ENCODE peak calls at places on chromosomes 2 and 18, in six cellular contexts. One of them, this sample, is unnamed.

GRCh38 chr2:195898505-195898904 is 170.1 kb downstream of the DNAH7 start:
- DNase-seq in heart left ventricle: peak; percentile 66
- DNase-seq in cardiac muscle cell: peak; percentile 68
- DNase-seq in PC-9: no peak
- DNase-seq in A673: peak; percentile 92
- DNase-seq in aorta: peak; percentile 77
- DNase-seq in this sample: peak; percentile 57

GRCh38 chr2:20584637-20585321 is 66.1 kb downstream of the HS1BP3 start:
- DNase-seq in heart left ventricle: no peak
- DNase-seq in cardiac muscle cell: peak; percentile 84
- DNase-seq in PC-9: peak; percentile 95
- DNase-seq in A673: peak; percentile 80
- DNase-seq in aorta: peak; percentile 47
- DNase-seq in this sample: peak; percentile 50

GRCh38 chr2:232235716-232236115 is 142.8 kb upstream of the ALPP start:
- DNase-seq in heart left ventricle: no peak
- DNase-seq in cardiac muscle cell: peak; percentile 23
- DNase-seq in PC-9: no peak
- DNase-seq in A673: no peak
- DNase-seq in aorta: no peak
- DNase-seq in this sample: no peak

GRCh38 chr18:55406374-55407045 is 181.5 kb downstream of the TCF4 start:
- DNase-seq in heart left ventricle: no peak
- DNase-seq in cardiac muscle cell: no peak
- DNase-seq in PC-9: no peak
- DNase-seq in A673: no peak
- DNase-seq in aorta: no peak
- DNase-seq in this sample: no peak

GRCh38 chr2:6917071-6917760 is at the start of gene RNF144A:
- DNase-seq in heart left ventricle: peak; percentile 70
- DNase-seq in cardiac muscle cell: peak; percentile 84
- DNase-seq in PC-9: no peak
- DNase-seq in A673: peak; percentile 81
- DNase-seq in aorta: peak; percentile 87
- DNase-seq in this sample: peak; percentile 51

GRCh38 chr2:183037281-183037659 is 987 bp downstream of the NCKAP1 start:
- DNase-seq in heart left ventricle: no peak
- DNase-seq in cardiac muscle cell: no peak
- DNase-seq in PC-9: peak; percentile 81
- DNase-seq in A673: peak; percentile 75
- DNase-seq in aorta: no peak
- DNase-seq in this sample: no peak

GRCh38 chr2:128558895-128559532 is 240.3 kb upstream of the HS6ST1 start:
- DNase-seq in heart left ventricle: peak; percentile 11
- DNase-seq in cardiac muscle cell: no peak
- DNase-seq in PC-9: peak; percentile 89
- DNase-seq in A673: no peak
- DNase-seq in aorta: no peak
- DNase-seq in this sample: no peak

GRCh38 chr2:99971326-99971965 is 170.9 kb downstream of the AFF3 start:
- DNase-seq in heart left ventricle: no peak
- DNase-seq in cardiac muscle cell: no peak
- DNase-seq in PC-9: no peak
- DNase-seq in A673: no peak
- DNase-seq in aorta: no peak
- DNase-seq in this sample: no peak

GRCh38 chr18:63238711-63239110 is 80.9 kb downstream of the BCL2 start:
- DNase-seq in heart left ventricle: no peak
- DNase-seq in cardiac muscle cell: no peak
- DNase-seq in PC-9: no peak
- DNase-seq in A673: no peak
- DNase-seq in aorta: no peak
- DNase-seq in this sample: no peak

GRCh38 chr2:186690796-186691195 is 3.1 kb upstream of the FAM171B start:
- DNase-seq in heart left ventricle: no peak
- DNase-seq in cardiac muscle cell: no peak
- DNase-seq in PC-9: no peak
- DNase-seq in A673: no peak
- DNase-seq in aorta: no peak
- DNase-seq in this sample: no peak

GRCh38 chr2:217853301-217853881 is 149.4 kb downstream of the TNS1 start:
- DNase-seq in heart left ventricle: no peak
- DNase-seq in cardiac muscle cell: no peak
- DNase-seq in PC-9: no peak
- DNase-seq in A673: no peak
- DNase-seq in aorta: peak; percentile 77
- DNase-seq in this sample: no peak

DNA sequence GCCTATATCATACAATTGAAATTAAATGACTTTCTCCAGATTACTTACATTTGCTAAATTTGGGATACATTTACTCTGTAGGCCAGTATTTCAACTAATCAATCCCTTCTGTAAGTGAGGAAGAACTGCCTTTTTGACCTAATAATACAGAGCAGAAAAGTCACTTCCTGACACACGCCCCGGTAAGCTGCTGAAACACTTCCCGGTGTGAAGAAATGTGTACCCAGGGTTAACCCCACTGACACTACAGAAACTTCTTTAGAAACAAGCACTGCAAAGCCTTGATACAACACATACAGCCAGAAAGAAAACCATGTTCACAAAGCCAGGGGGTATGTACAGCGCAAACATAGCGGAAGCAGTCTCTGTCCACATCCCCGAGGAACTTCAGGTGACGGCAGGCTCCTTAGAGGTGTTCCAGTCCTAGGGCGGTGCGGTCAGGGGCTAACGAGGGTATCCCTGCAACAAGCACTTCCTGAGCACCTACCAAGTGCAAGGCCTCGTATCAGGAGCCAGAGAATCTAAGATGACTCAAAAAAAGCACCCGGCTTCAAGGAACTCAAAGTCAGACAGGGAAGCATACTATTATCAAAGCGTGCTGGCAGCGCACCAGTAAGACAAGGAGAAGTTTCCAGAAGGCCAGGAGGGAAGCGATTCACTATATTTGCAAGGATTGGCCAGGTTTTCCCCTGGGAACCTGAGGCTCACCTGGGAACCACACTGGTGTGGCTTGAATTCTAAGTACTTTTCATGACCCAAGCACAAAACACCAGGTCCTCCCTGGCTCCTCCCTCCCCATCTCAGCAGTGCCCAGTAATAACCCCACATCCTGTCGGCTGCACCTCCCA is 46.6 kb downstream of the ZNF516 start:
- DNase-seq in heart left ventricle: peak; percentile 18
- DNase-seq in cardiac muscle cell: no peak
- DNase-seq in PC-9: no peak
- DNase-seq in A673: no peak
- DNase-seq in aorta: peak; percentile 35
- DNase-seq in this sample: no peak
- H3K4me1 ChIP-seq in heart left ventricle: peaks cover 77% of the 10 kb centered on the region
- H3K4me1 ChIP-seq in cardiac muscle cell: peaks cover 65% of the 10 kb centered on the region
- H3K4me1 ChIP-seq in PC-9: no peaks in the 10 kb centered on the region
- H3K4me1 ChIP-seq in A673: peaks cover 49% of the 10 kb centered on the region
- H3K4me1 ChIP-seq in aorta: no peaks in the 10 kb centered on the region
- H3K4me1 ChIP-seq in this sample: peaks cover 10% of the 10 kb centered on the region

GRCh38 chr2:27959496-27959895 is 69.0 kb downstream of the BABAM2 start:
- DNase-seq in heart left ventricle: peak; percentile 42
- DNase-seq in cardiac muscle cell: no peak
- DNase-seq in PC-9: no peak
- DNase-seq in A673: peak; percentile 73
- DNase-seq in aorta: no peak
- DNase-seq in this sample: no peak
- H3K27ac ChIP-seq in heart left ventricle: no peak overlapping the region
- H3K27ac ChIP-seq in cardiac muscle cell: no peak overlapping the region
- H3K27ac ChIP-seq in PC-9: no peak overlapping the region
- H3K27ac ChIP-seq in A673: no peak overlapping the region
- H3K27ac ChIP-seq in aorta: no peak overlapping the region
- H3K27ac ChIP-seq in this sample: no peak overlapping the region

DNA sequence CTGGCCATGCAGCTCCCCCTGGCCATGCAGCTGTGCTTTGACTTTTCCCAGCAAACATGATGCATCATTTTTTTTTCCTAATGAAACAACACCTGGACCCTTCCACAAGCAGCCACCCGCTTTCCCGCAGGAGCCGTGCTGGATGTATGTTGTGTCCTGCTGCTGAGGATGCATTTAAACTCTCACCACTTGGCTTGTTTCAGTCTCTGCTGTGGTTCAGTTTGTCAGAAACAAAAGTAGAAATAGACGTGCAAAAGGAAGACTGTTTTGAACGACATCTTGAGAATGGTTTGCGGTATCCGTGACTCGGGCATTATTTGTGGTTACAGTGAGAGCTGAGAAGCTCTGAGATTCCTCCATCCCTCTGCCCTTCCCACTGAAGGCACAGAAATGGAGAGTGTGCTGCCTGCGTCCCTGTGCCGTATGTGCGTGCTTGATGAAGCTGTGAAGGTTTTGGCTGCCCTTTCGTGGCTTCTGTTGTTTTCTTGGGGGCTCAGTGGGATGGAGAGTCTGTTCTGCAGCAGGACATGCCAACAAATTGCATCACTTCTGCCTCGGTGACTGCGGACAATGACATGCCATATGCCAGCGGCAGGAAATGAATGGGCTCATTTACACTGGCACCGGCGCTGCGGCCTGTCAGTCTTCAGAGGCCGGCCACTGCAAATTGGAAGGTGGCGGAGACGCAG is 417.7 kb upstream of the SALL3 start:
- DNase-seq in heart left ventricle: no peak
- DNase-seq in cardiac muscle cell: no peak
- DNase-seq in PC-9: no peak
- DNase-seq in A673: no peak
- DNase-seq in aorta: peak; percentile 44
- DNase-seq in this sample: no peak
- H3K9me3 ChIP-seq in heart left ventricle: no peaks in the 10 kb centered on the region
- H3K9me3 ChIP-seq in cardiac muscle cell: no peaks in the 10 kb centered on the region
- H3K9me3 ChIP-seq in PC-9: no peaks in the 10 kb centered on the region
- H3K9me3 ChIP-seq in A673: peaks cover 6% of the 10 kb centered on the region
- H3K9me3 ChIP-seq in aorta: peaks cover 4% of the 10 kb centered on the region
- H3K9me3 ChIP-seq in this sample: peaks cover 8% of the 10 kb centered on the region

GRCh38 chr2:172672114-172672513 is 63.5 kb upstream of the RAPGEF4 start:
- DNase-seq in heart left ventricle: no peak
- DNase-seq in cardiac muscle cell: no peak
- DNase-seq in PC-9: peak; percentile 48
- DNase-seq in A673: no peak
- DNase-seq in aorta: no peak
- DNase-seq in this sample: no peak

GRCh38 chr2:172664766-172665165 is 70.9 kb upstream of the RAPGEF4 start:
- DNase-seq in heart left ventricle: no peak
- DNase-seq in cardiac muscle cell: no peak
- DNase-seq in PC-9: no peak
- DNase-seq in A673: no peak
- DNase-seq in aorta: no peak
- DNase-seq in this sample: no peak

GRCh38 chr2:172672999-172673726 is 62.5 kb upstream of the RAPGEF4 start:
- DNase-seq in heart left ventricle: no peak
- DNase-seq in cardiac muscle cell: no peak
- DNase-seq in PC-9: peak; percentile 68
- DNase-seq in A673: no peak
- DNase-seq in aorta: no peak
- DNase-seq in this sample: no peak

GRCh38 chr2:172671506-172671905 is 64.1 kb upstream of the RAPGEF4 start:
- DNase-seq in heart left ventricle: no peak
- DNase-seq in cardiac muscle cell: no peak
- DNase-seq in PC-9: no peak
- DNase-seq in A673: no peak
- DNase-seq in aorta: no peak
- DNase-seq in this sample: no peak

DNA sequence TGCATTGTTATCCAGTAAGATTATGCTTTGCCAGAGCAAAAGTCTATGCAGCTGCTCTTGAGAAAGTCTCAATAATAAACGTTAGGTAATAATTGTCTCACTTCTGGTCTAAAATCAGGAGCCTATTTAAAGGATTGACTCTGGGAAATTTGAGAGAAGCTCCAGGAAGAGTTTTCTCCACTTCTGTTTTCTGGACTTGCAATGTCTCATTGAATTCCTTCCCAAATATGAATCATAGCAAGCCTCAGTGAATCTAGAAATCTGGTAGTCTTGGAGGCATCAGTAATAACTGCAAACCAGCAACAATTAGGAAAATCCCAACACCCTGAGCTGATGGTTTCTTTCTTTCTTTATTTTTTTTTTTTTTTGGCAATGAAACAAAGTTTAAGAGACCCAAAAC is 67.7 kb upstream of the RAPGEF4 start:
- DNase-seq in heart left ventricle: no peak
- DNase-seq in cardiac muscle cell: no peak
- DNase-seq in PC-9: no peak
- DNase-seq in A673: no peak
- DNase-seq in aorta: no peak
- DNase-seq in this sample: no peak
- H3K4me1 ChIP-seq in heart left ventricle: no peaks in the 10 kb centered on the region
- H3K4me1 ChIP-seq in cardiac muscle cell: peaks cover 18% of the 10 kb centered on the region
- H3K4me1 ChIP-seq in PC-9: peaks cover 19% of the 10 kb centered on the region
- H3K4me1 ChIP-seq in A673: no peaks in the 10 kb centered on the region
- H3K4me1 ChIP-seq in aorta: no peaks in the 10 kb centered on the region
- H3K4me1 ChIP-seq in this sample: no peaks in the 10 kb centered on the region

GRCh38 chr2:85245891-85246290 is 81.9 kb downstream of the TGOLN2 start:
- DNase-seq in heart left ventricle: no peak
- DNase-seq in cardiac muscle cell: no peak
- DNase-seq in PC-9: no peak
- DNase-seq in A673: no peak
- DNase-seq in aorta: no peak
- DNase-seq in this sample: no peak

GRCh38 chr2:85250045-85250444 is 77.7 kb downstream of the TGOLN2 start:
- DNase-seq in heart left ventricle: no peak
- DNase-seq in cardiac muscle cell: no peak
- DNase-seq in PC-9: no peak
- DNase-seq in A673: no peak
- DNase-seq in aorta: no peak
- DNase-seq in this sample: no peak

GRCh38 chr2:85248741-85249524 is 78.9 kb downstream of the TGOLN2 start:
- DNase-seq in heart left ventricle: no peak
- DNase-seq in cardiac muscle cell: no peak
- DNase-seq in PC-9: peak; percentile 96
- DNase-seq in A673: peak; percentile 51
- DNase-seq in aorta: no peak
- DNase-seq in this sample: no peak

GRCh38 chr2:85246348-85246747 is 81.4 kb downstream of the TGOLN2 start:
- DNase-seq in heart left ventricle: no peak
- DNase-seq in cardiac muscle cell: no peak
- DNase-seq in PC-9: no peak
- DNase-seq in A673: peak; percentile 84
- DNase-seq in aorta: no peak
- DNase-seq in this sample: no peak

GRCh38 chr2:85247591-85247990 is 80.2 kb downstream of the TGOLN2 start:
- DNase-seq in heart left ventricle: no peak
- DNase-seq in cardiac muscle cell: no peak
- DNase-seq in PC-9: no peak
- DNase-seq in A673: peak; percentile 55
- DNase-seq in aorta: no peak
- DNase-seq in this sample: no peak
- H3K27ac ChIP-seq in heart left ventricle: peak overlapping the region; percentile 65
- H3K27ac ChIP-seq in cardiac muscle cell: no peak overlapping the region
- H3K27ac ChIP-seq in PC-9: no peak overlapping the region
- H3K27ac ChIP-seq in A673: peak overlapping the region; percentile 70
- H3K27ac ChIP-seq in aorta: no peak overlapping the region
- H3K27ac ChIP-seq in this sample: no peak overlapping the region

GRCh38 chr2:118521272-118521671 is 326.2 kb downstream of the EN1 start:
- DNase-seq in heart left ventricle: no peak
- DNase-seq in cardiac muscle cell: no peak
- DNase-seq in PC-9: no peak
- DNase-seq in A673: no peak
- DNase-seq in aorta: no peak
- DNase-seq in this sample: no peak
- H3K9me3 ChIP-seq in heart left ventricle: no peaks in the 10 kb centered on the region
- H3K9me3 ChIP-seq in cardiac muscle cell: no peaks in the 10 kb centered on the region
- H3K9me3 ChIP-seq in PC-9: peaks cover 22% of the 10 kb centered on the region
- H3K9me3 ChIP-seq in A673: peaks cover 7% of the 10 kb centered on the region
- H3K9me3 ChIP-seq in aorta: peaks cover 2% of the 10 kb centered on the region
- H3K9me3 ChIP-seq in this sample: no peaks in the 10 kb centered on the region

GRCh38 chr18:48837676-48838075 is 113.1 kb downstream of the SMAD7 start:
- DNase-seq in heart left ventricle: no peak
- DNase-seq in cardiac muscle cell: no peak
- DNase-seq in PC-9: no peak
- DNase-seq in A673: no peak
- DNase-seq in aorta: peak; percentile 55
- DNase-seq in this sample: no peak
- H3K4me1 ChIP-seq in heart left ventricle: peaks cover 59% of the 10 kb centered on the region
- H3K4me1 ChIP-seq in cardiac muscle cell: peaks cover 52% of the 10 kb centered on the region
- H3K4me1 ChIP-seq in PC-9: peaks cover 82% of the 10 kb centered on the region
- H3K4me1 ChIP-seq in A673: peaks cover 57% of the 10 kb centered on the region
- H3K4me1 ChIP-seq in aorta: no peaks in the 10 kb centered on the region
- H3K4me1 ChIP-seq in this sample: peaks cover 38% of the 10 kb centered on the region